ENCODE peak calls at places on chromosomes 11 and 22, in seven cellular contexts. V is osteocyte, K is AG09319, B is AG04449, J is MM.1S, N is esophagus muscularis mucosa, A is heart left ventricle. S is an unnamed sample.

GRCh38 chr11:131146817-131147490 is 223.5 kb upstream of the NTM start:
- DNase-seq in V (no peak), K (no peak), B (no peak), J (no peak), N (no peak), A (no peak), S (peak)

GRCh38 chr22:32112380-32112779 is 46.7 kb downstream of the C22orf42 start:
- DNase-seq in V (no peak), K (no peak), B (no peak), J (no peak), N (peak), A (no peak), S (no peak)

GRCh38 chr11:35859311-35859710 is 84.6 kb upstream of the LDLRAD3 start:
- DNase-seq in V (no peak), K (no peak), B (no peak), J (no peak), N (no peak), A (no peak), S (no peak)

GRCh38 chr22:24482586-24482985 is 12.5 kb upstream of the UPB1 start:
- DNase-seq in V (no peak), K (peak), B (no peak), J (no peak), N (no peak), A (no peak), S (peak)

GRCh38 chr11:78946945-78947914 is 372.6 kb upstream of the NARS2 start:
- DNase-seq in V (no peak), K (peak), B (no peak), J (no peak), N (no peak), A (no peak), S (peak)

GRCh38 chr11:6635082-6635932 is 16.1 kb upstream of the TPP1 start:
- DNase-seq in V (no peak), K (no peak), B (no peak), J (no peak), N (no peak), A (peak), S (no peak)

GRCh38 chr11:77580712-77581337 is 8.9 kb upstream of the AQP11 start:
- DNase-seq in V (no peak), K (no peak), B (no peak), J (no peak), N (no peak), A (no peak), S (no peak)

GRCh38 chr11:122020902-122021301 is 95.1 kb downstream of the BLID start:
- DNase-seq in V (no peak), K (no peak), B (no peak), J (no peak), N (no peak), A (no peak), S (no peak)

GRCh38 chr11:116701297-116701801 is 71.4 kb downstream of the BUD13 start:
- DNase-seq in V (no peak), K (no peak), B (no peak), J (no peak), N (no peak), A (no peak), S (no peak)

GRCh38 chr11:77506857-77507256 is 33.0 kb upstream of the PAK1 start:
- DNase-seq in V (no peak), K (no peak), B (no peak), J (no peak), N (no peak), A (no peak), S (peak)

GRCh38 chr11:76524919-76525318 is 80.1 kb downstream of the EMSY start:
- DNase-seq in V (no peak), K (peak), B (no peak), J (no peak), N (no peak), A (peak), S (peak)

GRCh38 chr11:16749666-16750065 is 11.2 kb downstream of the C11orf58 start:
- DNase-seq in V (no peak), K (no peak), B (no peak), J (no peak), N (no peak), A (no peak), S (no peak)

GRCh38 chr11:9462172-9462799 is 1.5 kb downstream of the ZNF143 start:
- DNase-seq in V (no peak), K (no peak), B (no peak), J (no peak), N (no peak), A (no peak), S (peak)

GRCh38 chr11:3732671-3733070 is 61.5 kb upstream of the CHRNA10 start:
- DNase-seq in V (no peak), K (no peak), B (no peak), J (no peak), N (no peak), A (no peak), S (no peak)

GRCh38 chr11:7555067-7555699 is 41.4 kb downstream of the PPFIBP2 start:
- DNase-seq in V (no peak), K (no peak), B (no peak), J (no peak), N (no peak), A (peak), S (peak)

GRCh38 chr11:107836811-107837210 is 21.8 kb downstream of the SLC35F2 start:
- DNase-seq in V (no peak), K (no peak), B (no peak), J (no peak), N (no peak), A (no peak), S (no peak)

GRCh38 chr22:36123673-36124630 is 36.6 kb downstream of the APOL3 start:
- DNase-seq in V (peak), K (peak), B (peak), J (peak), N (peak), A (peak), S (peak)

GRCh38 chr22:43053176-43053575 is 36.0 kb downstream of the TTLL1 start:
- DNase-seq in V (no peak), K (no peak), B (no peak), J (no peak), N (no peak), A (no peak), S (no peak)
- TF ChIP-seq CTCF in V (peak), K (no peak), B (no peak), J (no peak), N (no peak), A (peak), S (peak)

DNA sequence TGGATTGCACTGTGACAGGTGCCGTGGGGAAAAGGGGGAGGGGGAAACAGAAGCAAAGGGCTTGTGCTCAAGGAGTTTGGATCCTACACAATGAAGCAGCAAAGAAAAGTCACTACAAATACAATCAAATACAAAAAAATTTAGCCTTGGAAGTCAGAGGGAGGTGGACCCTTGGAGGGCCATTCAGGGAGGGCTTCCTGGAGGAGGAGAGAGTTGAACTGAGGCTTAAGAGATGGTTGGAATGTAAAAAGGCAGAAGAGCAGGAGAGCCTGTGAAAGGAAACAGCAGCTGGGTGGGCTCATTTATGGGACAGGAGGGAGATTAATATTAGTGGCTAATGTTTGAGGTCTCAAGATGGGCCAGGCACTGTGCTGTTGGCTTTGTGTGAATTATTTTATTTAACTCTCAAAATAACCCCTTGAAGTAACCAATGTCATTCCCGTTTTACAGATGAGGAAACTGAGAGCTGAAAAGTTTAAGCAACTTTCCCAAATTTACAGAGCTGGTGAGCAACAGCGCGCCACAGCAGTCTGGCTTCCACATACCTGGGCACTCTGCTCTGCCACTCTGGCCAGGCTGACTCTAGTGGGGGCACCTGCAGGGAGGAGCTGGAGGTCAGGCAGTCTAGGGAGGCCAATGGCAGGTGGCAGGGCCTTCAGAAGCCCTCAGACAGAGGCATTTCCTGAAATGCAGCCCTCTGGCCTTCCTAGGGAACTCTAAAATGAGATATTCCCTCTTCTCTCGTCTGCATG is 2.7 kb upstream of the CHST1 start:
- DNase-seq in V (no peak), K (no peak), B (no peak), J (no peak), N (no peak), A (no peak), S (no peak)
- TF ChIP-seq CTCF in V (no peak), K (no peak), B (no peak), J (no peak), N (no peak), A (no peak), S (no peak)

GRCh38 chr22:33579448-33580093 is 340.7 kb downstream of the LARGE1 start:
- DNase-seq in V (peak), K (peak), B (no peak), J (peak), N (no peak), A (peak), S (peak)
- TF ChIP-seq CTCF in V (peak), K (peak), B (peak), J (peak), N (peak), A (peak), S (peak)

DNA sequence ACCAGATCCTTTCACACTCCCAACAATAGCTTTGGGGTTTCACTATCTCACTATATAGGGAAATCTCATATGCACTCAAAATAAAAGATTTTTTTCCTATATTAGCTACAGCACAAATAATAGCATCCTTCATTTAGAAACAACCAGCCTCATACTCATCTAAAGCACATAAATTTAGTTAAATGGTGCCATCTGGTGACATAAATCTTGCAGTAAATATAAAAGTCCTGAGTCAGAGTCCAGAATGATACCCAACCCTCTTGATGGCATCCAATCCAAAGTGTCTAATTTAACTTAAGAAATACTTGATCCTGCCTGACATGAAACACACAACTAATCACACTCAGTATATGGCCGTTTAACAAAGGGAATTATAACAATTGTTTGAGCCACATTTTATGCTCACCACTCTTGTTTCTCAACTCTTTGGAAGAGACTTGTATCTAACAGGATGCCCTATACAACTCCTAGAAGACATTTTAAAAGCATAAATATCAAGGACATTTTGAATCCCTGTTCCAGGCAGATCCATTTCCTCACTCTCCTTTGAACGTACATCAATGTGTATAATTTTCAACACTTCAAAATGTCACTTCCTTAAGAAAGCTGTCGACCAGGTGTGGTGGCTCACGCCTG is 36.2 kb downstream of the DLG2 start:
- DNase-seq in V (no peak), K (peak), B (no peak), J (peak), N (no peak), A (no peak), S (peak)
- TF ChIP-seq CTCF in V (peak), K (peak), B (no peak), J (peak), N (no peak), A (peak), S (peak)

GRCh38 chr11:70191495-70192140 is 11.5 kb upstream of the FADD start:
- DNase-seq in V (peak), K (no peak), B (no peak), J (peak), N (no peak), A (peak), S (peak)

GRCh38 chr11:70186936-70187335 is 16.2 kb upstream of the FADD start:
- DNase-seq in V (no peak), K (no peak), B (no peak), J (no peak), N (no peak), A (no peak), S (no peak)

GRCh38 chr11:70186420-70186819 is 16.7 kb upstream of the FADD start:
- DNase-seq in V (no peak), K (no peak), B (no peak), J (no peak), N (no peak), A (no peak), S (no peak)

GRCh38 chr11:70187771-70188170 is 15.3 kb upstream of the FADD start:
- DNase-seq in V (no peak), K (no peak), B (no peak), J (no peak), N (no peak), A (no peak), S (no peak)

GRCh38 chr11:70189622-70190021 is 13.5 kb upstream of the FADD start:
- DNase-seq in V (no peak), K (no peak), B (no peak), J (no peak), N (no peak), A (no peak), S (no peak)
- TF ChIP-seq CTCF in V (no peak), K (no peak), B (no peak), J (no peak), N (no peak), A (no peak), S (no peak)

GRCh38 chr22:46402505-46402904 is 67.0 kb downstream of the TRMU start:
- DNase-seq in V (no peak), K (no peak), B (no peak), J (no peak), N (no peak), A (no peak), S (no peak)
- TF ChIP-seq CTCF in V (no peak), K (no peak), B (no peak), J (no peak), N (no peak), A (no peak), S (no peak)